ENCODE peak calls at places on chromosomes 4 and X, in seven cellular contexts. D is fibroblast of lung; X is colonic mucosa; S is body of pancreas; E is CD8-positive, alpha-beta memory T cell; M is endodermal cell; J is left ventricle myocardium inferior. Y is an unnamed sample.

GRCh38 chrX:72676465-72676864 is 37.6 kb downstream of the PHKA1 start:
- DNase-seq in D (no peak), X (no peak), S (no peak), E (no peak), M (no peak), J (no peak), Y (no peak)

GRCh38 chr4:113935190-113935589 is 44.3 kb downstream of the ARSJ start:
- DNase-seq in D (no peak), X (no peak), S (no peak), E (no peak), M (no peak), J (no peak), Y (no peak)

GRCh38 chrX:51891821-51892551 is 1.4 kb upstream of the MAGED1 start:
- DNase-seq in D (peak; percentile 71), X (no peak), S (no peak), E (no peak), M (peak; percentile 42), J (peak; percentile 17), Y (peak; percentile 64)

GRCh38 chr4:188819243-188819642 is 680.0 kb downstream of the TRIML1 start:
- DNase-seq in D (no peak), X (no peak), S (no peak), E (no peak), M (no peak), J (no peak), Y (no peak)

GRCh38 chrX:133440797-133441163 is 25.5 kb upstream of the GPC4 start:
- DNase-seq in D (no peak), X (no peak), S (no peak), E (no peak), M (peak; percentile 76), J (no peak), Y (no peak)

GRCh38 chr4:178395798-178396197 is 953.6 kb upstream of the AGA start:
- DNase-seq in D (no peak), X (no peak), S (peak; percentile 11), E (no peak), M (peak; percentile 78), J (no peak), Y (no peak)

GRCh38 chrX:27186671-27187070 is 276.5 kb downstream of the PPP4R3C start:
- DNase-seq in D (peak; percentile 51), X (no peak), S (peak; percentile 42), E (peak; percentile 23), M (peak; percentile 58), J (no peak), Y (peak; percentile 1)

GRCh38 chrX:149504915-149505651 is at the start of gene IDS:
- DNase-seq in D (peak; percentile 79), X (peak; percentile 87), S (peak; percentile 91), E (peak; percentile 84), M (peak; percentile 93), J (peak; percentile 90), Y (peak; percentile 84)

GRCh38 chr4:54540931-54541330 is 116.8 kb upstream of the KIT start:
- DNase-seq in D (no peak), X (no peak), S (no peak), E (no peak), M (no peak), J (no peak), Y (no peak)

GRCh38 chrX:130171446-130172126 is at the start of gene RAB33A:
- DNase-seq in D (peak; percentile 25), X (no peak), S (no peak), E (peak; percentile 57), M (peak; percentile 75), J (peak; percentile 18), Y (no peak)

GRCh38 chrX:292900-293897 is 12.0 kb downstream of the PLCXD1 start:
- DNase-seq in D (no peak), X (peak; percentile 12), S (no peak), E (no peak), M (no peak), J (no peak), Y (no peak)

GRCh38 chr4:138938371-138938699 is 77.2 kb upstream of the NOCT start:
- DNase-seq in D (peak; percentile 72), X (no peak), S (no peak), E (no peak), M (no peak), J (no peak), Y (no peak)

GRCh38 chrX:123993326-123993725 is 31.8 kb downstream of the STAG2 start:
- DNase-seq in D (peak; percentile 32), X (no peak), S (no peak), E (no peak), M (no peak), J (no peak), Y (no peak)

GRCh38 chrX:56764153-56764974 is 35.3 kb downstream of the NBDY start:
- DNase-seq in D (peak; percentile 76), X (peak; percentile 89), S (peak; percentile 81), E (peak; percentile 90), M (peak; percentile 82), J (no peak), Y (no peak)

GRCh38 chr4:83272900-83273299 is 11.7 kb downstream of the COQ2 start:
- DNase-seq in D (no peak), X (no peak), S (no peak), E (no peak), M (no peak), J (no peak), Y (no peak)

GRCh38 chrX:46333550-46333949 is 211.7 kb downstream of the ZNF674 start:
- DNase-seq in D (no peak), X (peak; percentile 40), S (no peak), E (no peak), M (no peak), J (no peak), Y (no peak)

GRCh38 chr4:55348436-55348835 is 2.4 kb downstream of the SRD5A3 start:
- DNase-seq in D (peak; percentile 31), X (no peak), S (no peak), E (no peak), M (no peak), J (no peak), Y (no peak)

GRCh38 chr4:150094676-150095075 is 16.4 kb downstream of the DCLK2 start:
- DNase-seq in D (no peak), X (no peak), S (no peak), E (no peak), M (no peak), J (no peak), Y (no peak)

GRCh38 chr4:33940281-33940680 is 2304.0 kb downstream of the ARAP2 start:
- DNase-seq in D (peak; percentile 21), X (no peak), S (no peak), E (no peak), M (no peak), J (no peak), Y (no peak)

GRCh38 chr4:26484032-26484515 is 6.2 kb downstream of the CCKAR start:
- DNase-seq in D (no peak), X (no peak), S (no peak), E (no peak), M (no peak), J (no peak), Y (no peak)

GRCh38 chr4:8725071-8725841 is 132.7 kb downstream of the CPZ start:
- DNase-seq in D (no peak), X (no peak), S (peak; percentile 26), E (no peak), M (peak; percentile 62), J (no peak), Y (no peak)

GRCh38 chr4:133865606-133866327 is 335.8 kb downstream of the PABPC4L start:
- DNase-seq in D (peak; percentile 96), X (no peak), S (no peak), E (no peak), M (peak; percentile 57), J (no peak), Y (peak; percentile 64)

GRCh38 chr4:106967892-106968291 is 68.2 kb downstream of the DKK2 start:
- DNase-seq in D (no peak), X (no peak), S (no peak), E (no peak), M (no peak), J (no peak), Y (no peak)

GRCh38 chr4:132108784-132109183 is 1040.3 kb upstream of the PCDH10 start:
- DNase-seq in D (peak; percentile 70), X (no peak), S (no peak), E (no peak), M (no peak), J (no peak), Y (peak; percentile 3)
- H3K36me3 ChIP-seq in D (no peaks in the 10 kb centered on the region), X (no peaks in the 10 kb centered on the region), S (no peaks in the 10 kb centered on the region), E (no peaks in the 10 kb centered on the region), M (no peaks in the 10 kb centered on the region), J (no peaks in the 10 kb centered on the region), Y (no peaks in the 10 kb centered on the region)

GRCh38 chr4:687048-687974 is 1.6 kb downstream of the SLC49A3 start:
- DNase-seq in D (peak; percentile 87), X (peak; percentile 92), S (peak; percentile 77), E (no peak), M (peak; percentile 79), J (peak; percentile 92), Y (peak; percentile 91)
- H3K4me3 ChIP-seq in D (peak overlapping the region; percentile 17), X (peak overlapping the region; percentile 41), S (no peak overlapping the region), E (no peak overlapping the region), M (no peak overlapping the region), J (peak overlapping the region; percentile 74), Y (no peak overlapping the region)

GRCh38 chr4:48912349-48912748 is 5.8 kb upstream of the OCIAD2 start:
- DNase-seq in D (no peak), X (no peak), S (no peak), E (no peak), M (no peak), J (no peak), Y (no peak)

GRCh38 chr4:48907706-48908477 is 1.3 kb upstream of the OCIAD2 start:
- DNase-seq in D (no peak), X (no peak), S (no peak), E (no peak), M (no peak), J (no peak), Y (peak; percentile 6)

GRCh38 chr4:48909697-48910096 is 3.1 kb upstream of the OCIAD2 start:
- DNase-seq in D (peak; percentile 95), X (no peak), S (no peak), E (no peak), M (peak; percentile 76), J (no peak), Y (peak; percentile 92)

GRCh38 chr4:48908687-48909086 is 2.1 kb upstream of the OCIAD2 start:
- DNase-seq in D (no peak), X (no peak), S (no peak), E (no peak), M (no peak), J (no peak), Y (no peak)

DNA sequence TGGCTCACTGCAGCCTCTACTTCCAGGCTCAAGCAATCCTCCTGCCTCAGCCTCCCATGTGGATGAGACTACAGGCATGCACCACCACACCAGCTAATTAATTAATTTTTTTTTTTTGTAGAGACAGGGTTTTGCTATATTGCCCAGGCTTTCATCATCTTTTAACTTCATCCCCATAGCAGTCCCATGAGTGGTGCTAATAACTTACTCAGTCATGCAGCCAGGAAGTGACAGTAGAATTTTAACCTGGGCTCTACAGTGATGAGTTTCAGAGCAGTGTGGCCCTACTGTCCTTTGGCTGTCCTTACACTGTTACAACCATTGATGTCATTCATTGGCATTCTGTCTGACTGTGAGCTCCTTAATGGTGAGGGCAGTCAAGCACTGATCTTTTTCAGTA is 3.9 kb upstream of the OCIAD2 start:
- DNase-seq in D (peak; percentile 36), X (no peak), S (no peak), E (no peak), M (no peak), J (no peak), Y (no peak)
- H3K9me3 ChIP-seq in D (no peaks in the 10 kb centered on the region), X (no peaks in the 10 kb centered on the region), S (no peaks in the 10 kb centered on the region), E (no peaks in the 10 kb centered on the region), M (no peaks in the 10 kb centered on the region), J (no peaks in the 10 kb centered on the region), Y (no peaks in the 10 kb centered on the region)

DNA sequence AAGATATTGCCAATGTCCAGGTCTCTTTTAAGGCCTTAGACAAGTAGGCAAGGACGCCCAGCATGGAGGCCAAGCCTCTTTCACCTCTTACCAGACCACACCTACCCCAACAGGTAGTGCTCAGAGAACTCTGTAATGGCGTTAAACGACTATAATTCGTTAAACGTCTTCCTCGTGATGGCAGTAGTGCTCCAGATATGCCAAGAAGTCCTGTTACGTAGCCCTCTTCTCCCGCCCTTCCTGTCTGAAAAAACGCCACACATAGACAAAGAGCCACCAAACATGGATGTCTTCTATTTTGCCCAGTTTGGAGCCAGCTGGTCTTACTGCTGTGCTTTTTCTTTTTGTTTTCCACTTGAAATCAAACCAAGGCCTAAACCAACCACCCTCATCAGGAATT is 190.7 kb downstream of the OR13H1 start:
- DNase-seq in D (no peak), X (peak; percentile 89), S (peak; percentile 95), E (peak; percentile 82), M (no peak), J (no peak), Y (no peak)
- H3K36me3 ChIP-seq in D (no peaks in the 10 kb centered on the region), X (no peaks in the 10 kb centered on the region), S (no peaks in the 10 kb centered on the region), E (no peaks in the 10 kb centered on the region), M (peaks cover 54% of the 10 kb centered on the region), J (no peaks in the 10 kb centered on the region), Y (no peaks in the 10 kb centered on the region)